ENCODE peak calls at places on chromosomes 1 and 21, in five cellular contexts. M is heart right ventricle; Z is A549; J is CD4-positive, alpha-beta memory T cell; L is IMR-90. I is an unnamed sample. For H3K9me3, the result is how much of the 10 kb centered on the place peaks cover.

GRCh38 chr1:39044762-39045161 is 18.6 kb downstream of the NDUFS5 start:
- DNase-seq in M (no peak), Z (no peak), J (no peak), L (no peak), I (no peak)

GRCh38 chr1:39800471-39800835 is 11.8 kb upstream of the BMP8B start:
- DNase-seq in M (no peak), Z (no peak), J (no peak), L (no peak), I (no peak)

GRCh38 chr1:54904476-54905048 is 17.6 kb upstream of the DHCR24 start:
- DNase-seq in M (no peak), Z (no peak), J (no peak), L (peak), I (peak)

GRCh38 chr1:230857822-230858221 is 10.5 kb downstream of the C1orf198 start:
- DNase-seq in M (no peak), Z (no peak), J (no peak), L (peak), I (no peak)

GRCh38 chr1:180144659-180145357 is 9.9 kb upstream of the QSOX1 start:
- DNase-seq in M (no peak), Z (no peak), J (no peak), L (no peak), I (no peak)

GRCh38 chr1:199762567-199762966 is 264.9 kb upstream of the NR5A2 start:
- DNase-seq in M (no peak), Z (no peak), J (no peak), L (no peak), I (no peak)

GRCh38 chr1:47814592-47815436 is 182.4 kb downstream of the TRABD2B start:
- DNase-seq in M (peak), Z (no peak), J (no peak), L (no peak), I (no peak)

GRCh38 chr1:114135806-114136205 is 17.9 kb downstream of the SYT6 start:
- DNase-seq in M (no peak), Z (no peak), J (no peak), L (no peak), I (no peak)

GRCh38 chr1:32454726-32455125 is 10.1 kb upstream of the ZBTB8B start:
- DNase-seq in M (peak), Z (no peak), J (no peak), L (no peak), I (peak)

DNA sequence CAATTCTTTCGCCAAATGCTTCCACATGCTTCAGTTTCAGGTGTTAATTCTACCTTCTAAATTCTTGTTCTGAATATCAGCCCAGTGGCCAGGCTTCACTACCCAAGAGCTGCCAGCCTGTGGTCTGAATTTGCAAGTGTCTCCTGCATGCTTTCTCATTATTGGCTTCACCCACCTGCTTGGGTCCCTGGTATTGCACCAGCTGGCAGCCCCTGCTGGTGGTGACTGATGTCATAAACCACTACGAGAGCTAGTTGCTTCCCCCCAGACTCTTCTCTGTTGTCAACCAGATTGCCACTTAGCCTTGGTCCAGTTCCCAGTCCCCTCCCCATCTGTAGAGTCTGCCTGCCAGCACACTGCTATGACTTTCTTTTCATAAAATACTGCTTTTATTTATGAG is 197.7 kb upstream of the DUSP10 start:
- DNase-seq in M (no peak), Z (no peak), J (no peak), L (no peak), I (no peak)
- H3K4me3 ChIP-seq in M (no peak), Z (no peak), J (no peak), L (no peak), I (no peak)

DNA sequence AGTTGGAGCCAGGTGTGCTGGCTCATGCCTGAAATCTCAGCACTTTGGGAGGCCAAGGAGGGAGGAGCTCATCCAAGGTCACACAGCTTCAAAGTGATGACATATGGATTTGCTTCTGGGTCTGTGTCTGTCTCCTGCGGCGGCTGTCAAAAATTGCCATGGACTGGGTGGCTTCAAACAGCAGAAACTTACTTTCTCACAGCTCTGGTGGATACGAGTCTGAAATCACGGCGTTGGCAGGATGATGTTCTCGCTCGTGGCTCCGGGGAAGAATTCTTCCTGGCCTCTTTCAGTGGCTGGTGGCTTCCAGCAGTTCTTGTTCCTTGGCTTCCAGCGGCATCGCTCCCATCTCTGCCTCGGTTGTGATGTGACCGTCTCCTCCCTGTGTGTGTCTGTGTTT is 314.8 kb upstream of the C1orf174 start:
- DNase-seq in M (no peak), Z (no peak), J (no peak), L (no peak), I (no peak)
- H3K9me3 ChIP-seq in M (under half), Z (under half), J (under half), L (under half), I (under half)

GRCh38 chr1:202084791-202085681 is 37.7 kb upstream of the GPR37L1 start:
- DNase-seq in M (no peak), Z (peak), J (no peak), L (no peak), I (no peak)
- H3K4me3 ChIP-seq in M (no peak), Z (no peak), J (no peak), L (no peak), I (no peak)

GRCh38 chr1:68800182-68800581 is 303.3 kb upstream of the DEPDC1 start:
- DNase-seq in M (no peak), Z (no peak), J (no peak), L (no peak), I (no peak)
- H3K9me3 ChIP-seq in M (under half), Z (under half), J (under half), L (under half), I (under half)

GRCh38 chr1:182059936-182060335 is 1.6 kb downstream of the ZNF648 start:
- DNase-seq in M (no peak), Z (no peak), J (no peak), L (no peak), I (no peak)

GRCh38 chr1:182061597-182061996 is at the start of gene ZNF648:
- DNase-seq in M (no peak), Z (no peak), J (no peak), L (no peak), I (no peak)

GRCh38 chr1:182060877-182061276 is 635 bp downstream of the ZNF648 start:
- DNase-seq in M (no peak), Z (no peak), J (no peak), L (no peak), I (no peak)

GRCh38 chr1:182064611-182065010 is 3.1 kb upstream of the ZNF648 start:
- DNase-seq in M (no peak), Z (no peak), J (no peak), L (no peak), I (no peak)

GRCh38 chr1:182062223-182062622 is 711 bp upstream of the ZNF648 start:
- DNase-seq in M (no peak), Z (no peak), J (no peak), L (no peak), I (no peak)
- H3K4me3 ChIP-seq in M (no peak), Z (no peak), J (no peak), L (no peak), I (no peak)

GRCh38 chr1:18001725-18002124 is 105.9 kb upstream of the IGSF21 start:
- DNase-seq in M (no peak), Z (no peak), J (no peak), L (no peak), I (no peak)
- H3K9me3 ChIP-seq in M (under half), Z (under half), J (under half), L (under half), I (under half)

GRCh38 chr1:197686702-197687355 is 88.5 kb downstream of the DENND1B start:
- DNase-seq in M (no peak), Z (no peak), J (no peak), L (no peak), I (no peak)

GRCh38 chr1:197685785-197686184 is 89.5 kb downstream of the DENND1B start:
- DNase-seq in M (no peak), Z (no peak), J (no peak), L (peak), I (peak)

GRCh38 chr1:197683895-197684553 is 91.3 kb downstream of the DENND1B start:
- DNase-seq in M (no peak), Z (no peak), J (no peak), L (no peak), I (no peak)

GRCh38 chr1:197688233-197688632 is 87.0 kb downstream of the DENND1B start:
- DNase-seq in M (no peak), Z (no peak), J (no peak), L (no peak), I (no peak)

GRCh38 chr1:197686231-197686630 is 89.0 kb downstream of the DENND1B start:
- DNase-seq in M (no peak), Z (no peak), J (no peak), L (no peak), I (no peak)
- H3K4me3 ChIP-seq in M (no peak), Z (no peak), J (no peak), L (no peak), I (no peak)

GRCh38 chr21:24023402-24023801 is 1583.9 kb downstream of the MRPL39 start:
- DNase-seq in M (no peak), Z (no peak), J (no peak), L (peak), I (no peak)
- H3K9me3 ChIP-seq in M (under half), Z (under half), J (under half), L (under half), I (under half)

GRCh38 chr1:26529405-26529654 is 231 bp upstream of the RPS6KA1 start:
- DNase-seq in M (no peak), Z (no peak), J (no peak), L (no peak), I (no peak)
- H3K4me3 ChIP-seq in M (no peak), Z (peak), J (no peak), L (peak), I (peak)

I was measured in cardiac muscle cell.